ENCODE peak calls at places on chromosomes 6 and 20, in four cellular contexts. F is cardiac fibroblast, Z is GM10248, K is RWPE1. S is an unnamed sample.

GRCh38 chr6:130625825-130626500 is 201.2 kb upstream of the SMLR1 start:
- DNase-seq in F (peak), Z (peak), K (peak), S (peak)

GRCh38 chr6:70162972-70163371 is 139.9 kb downstream of the COL9A1 start:
- DNase-seq in F (no peak), Z (no peak), K (no peak), S (no peak)

GRCh38 chr6:89122625-89123024 is 4.8 kb upstream of the SRSF12 start:
- DNase-seq in F (peak), Z (peak), K (peak), S (peak)

GRCh38 chr6:151015320-151015719 is 149.8 kb downstream of the MTHFD1L start:
- DNase-seq in F (no peak), Z (no peak), K (no peak), S (no peak)

GRCh38 chr6:131073577-131073976 is 10.5 kb upstream of the EPB41L2 start:
- DNase-seq in F (no peak), Z (no peak), K (no peak), S (no peak)

GRCh38 chr6:148055410-148055809 is 287.2 kb upstream of the SASH1 start:
- DNase-seq in F (no peak), Z (no peak), K (no peak), S (no peak)

GRCh38 chr6:36301781-36302180 is 31.9 kb downstream of the PNPLA1 start:
- DNase-seq in F (no peak), Z (no peak), K (no peak), S (no peak)

GRCh38 chr6:169933839-169934698 is 182.6 kb downstream of the ERMARD start:
- DNase-seq in F (no peak), Z (no peak), K (peak), S (peak)

GRCh38 chr20:13953227-13953626 is 37.2 kb downstream of the SEL1L2 start:
- DNase-seq in F (no peak), Z (no peak), K (no peak), S (no peak)

GRCh38 chr6:139295906-139296305 is 4.1 kb upstream of the TXLNB start:
- DNase-seq in F (no peak), Z (no peak), K (no peak), S (no peak)

GRCh38 chr6:167707686-167708500 is 118.8 kb upstream of the AFDN start:
- DNase-seq in F (no peak), Z (no peak), K (no peak), S (no peak)

GRCh38 chr6:155274533-155274932 is 10.7 kb downstream of the CLDN20 start:
- DNase-seq in F (peak), Z (no peak), K (peak), S (no peak)

GRCh38 chr6:70398783-70399730 is 14.3 kb upstream of the FAM135A start:
- DNase-seq in F (peak), Z (no peak), K (peak), S (no peak)

GRCh38 chr6:157047951-157048350 is 270.8 kb downstream of the ARID1B start:
- DNase-seq in F (peak), Z (no peak), K (no peak), S (no peak)

GRCh38 chr6:111950661-111951426 is 77.6 kb upstream of the FYN start:
- DNase-seq in F (peak), Z (no peak), K (no peak), S (no peak)

GRCh38 chr6:26571592-26572296 is 25.0 kb upstream of the ABT1 start:
- DNase-seq in F (peak), Z (no peak), K (peak), S (peak)

GRCh38 chr6:133241088-133241900 is at the start of gene EYA4:
- DNase-seq in F (peak), Z (peak), K (no peak), S (peak)

GRCh38 chr20:52083627-52084232 is 107.8 kb downstream of the ZFP64 start:
- DNase-seq in F (peak), Z (peak), K (peak), S (peak)
- TF ChIP-seq CTCF in F (peak), Z (peak), K (peak), S (peak)

DNA sequence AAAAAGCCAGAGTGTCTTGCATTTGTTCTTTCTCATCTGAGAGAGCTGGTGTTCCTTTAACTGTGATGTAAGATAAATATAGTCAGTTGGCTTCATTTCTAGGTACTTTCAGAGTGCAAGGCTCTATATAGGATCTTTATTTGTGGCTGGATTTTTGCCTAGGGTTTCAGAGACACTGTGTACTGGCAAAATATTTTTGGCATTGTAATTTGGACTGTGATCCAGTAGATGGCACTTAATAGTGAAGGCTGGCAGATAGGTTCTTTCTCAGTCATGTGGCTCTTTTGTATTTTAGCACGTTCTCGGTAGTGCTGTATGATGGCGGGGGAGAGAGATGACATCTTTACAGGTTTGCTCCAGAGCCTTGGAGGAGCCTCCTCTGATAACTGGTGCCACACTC is 26.8 kb upstream of the SLC35B3 start:
- DNase-seq in F (no peak), Z (no peak), K (no peak), S (no peak)
- TF ChIP-seq CTCF in F (no peak), Z (no peak), K (no peak), S (no peak)

DNA sequence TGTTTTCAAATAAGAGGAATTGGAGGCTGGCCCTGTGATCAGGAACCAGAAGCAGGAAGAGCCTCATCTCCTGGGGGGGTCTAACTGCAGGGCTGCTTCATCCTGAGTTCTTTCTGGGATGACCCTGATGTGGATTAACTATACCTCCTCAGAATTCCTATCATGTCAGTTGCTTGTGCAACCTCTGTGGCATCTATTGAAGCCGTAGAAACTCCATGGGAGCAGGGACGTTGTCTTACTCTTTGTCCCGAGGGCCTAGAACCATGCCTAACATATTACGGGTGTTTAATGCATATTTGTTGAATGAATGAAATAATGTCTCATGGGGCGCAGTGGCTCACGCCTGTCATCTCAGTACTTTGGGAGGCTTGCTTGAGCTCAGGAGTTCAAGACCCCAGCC is 110.1 kb upstream of the AGPAT4 start:
- DNase-seq in F (no peak), Z (no peak), K (no peak), S (no peak)
- TF ChIP-seq CTCF in F (no peak), Z (no peak), K (no peak), S (no peak)

DNA sequence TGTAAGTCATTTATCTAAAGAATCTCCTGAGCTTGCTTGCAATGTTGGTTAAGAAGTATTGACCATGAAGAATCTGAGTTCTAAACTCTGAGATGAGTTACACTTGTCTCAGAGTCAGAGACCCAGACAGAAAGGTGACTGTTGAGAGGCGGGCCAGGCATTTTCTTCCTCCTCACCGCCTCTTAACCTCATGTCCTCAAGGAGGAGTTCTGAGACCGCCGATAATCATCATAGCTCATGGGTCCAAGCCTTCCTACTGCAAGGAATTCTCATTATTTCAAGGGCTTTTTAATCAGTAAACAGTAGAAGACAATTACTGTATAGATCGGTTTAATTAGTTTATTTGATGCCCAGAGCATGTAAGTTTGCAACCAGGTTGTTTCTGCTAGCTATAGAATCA is 382.4 kb upstream of the MMS22L start:
- DNase-seq in F (no peak), Z (no peak), K (no peak), S (no peak)
- TF ChIP-seq CTCF in F (no peak), Z (no peak), K (no peak), S (no peak)